ENCODE peak calls at places on chromosomes 11 and 22, in eight cellular contexts. V, X, G, D, N, Q, I and Y are unnamed samples.

GRCh38 chr11:70029115-70029830 is 48.8 kb upstream of the ANO1 start:
- DNase-seq in I (peak; percentile 6), X (peak; percentile 74), V (no peak), G (no peak), D (no peak), Q (no peak), N (no peak), Y (no peak)

GRCh38 chr11:111538407-111539114 is 2.0 kb upstream of the LAYN start:
- DNase-seq in N (no peak), X (no peak), D (no peak), G (no peak), V (no peak), I (peak; percentile 50), Q (no peak), Y (peak; percentile 61)

GRCh38 chr11:27282141-27282590 is 80.8 kb downstream of the CCDC34 start:
- DNase-seq in I (no peak), D (no peak), G (no peak), V (peak; percentile 93), Q (no peak), X (peak; percentile 88), N (no peak), Y (peak; percentile 60)

GRCh38 chr22:44702479-44703219 is 645 bp downstream of the PRR5 start:
- DNase-seq in Q (peak; percentile 62), I (no peak), X (no peak), G (peak; percentile 33), V (peak; percentile 17), N (no peak), D (no peak), Y (no peak)

GRCh38 chr11:134630896-134631295 is 218.9 kb upstream of the B3GAT1 start:
- DNase-seq in D (no peak), G (no peak), Q (no peak), N (no peak), V (no peak), I (no peak), X (peak; percentile 69), Y (no peak)

GRCh38 chr11:72333657-72334056 is 89.7 kb upstream of the PHOX2A start:
- DNase-seq in I (no peak), G (no peak), Q (peak; percentile 62), N (no peak), X (no peak), V (no peak), D (no peak), Y (no peak)

GRCh38 chr22:29737251-29738117 is 17.7 kb downstream of the CABP7 start:
- DNase-seq in I (no peak), N (no peak), V (no peak), D (no peak), G (no peak), Q (no peak), X (no peak), Y (no peak)

GRCh38 chr11:120061036-120061760 is 76.7 kb downstream of the TRIM29 start:
- DNase-seq in G (no peak), D (no peak), V (peak; percentile 22), I (no peak), X (peak; percentile 82), N (no peak), Q (no peak), Y (no peak)

GRCh38 chr11:105935791-105936190 is 86.2 kb downstream of the MSANTD4 start:
- DNase-seq in G (peak; percentile 61), N (no peak), D (no peak), Q (no peak), X (no peak), V (no peak), I (no peak), Y (no peak)

GRCh38 chr22:41539146-41540005 is 4.9 kb downstream of the POLR3H start:
- DNase-seq in Q (no peak), N (no peak), G (no peak), D (no peak), V (no peak), X (no peak), I (no peak), Y (peak; percentile 47)

GRCh38 chr22:44341431-44342346 is 28.9 kb upstream of the SHISAL1 start:
- DNase-seq in N (no peak), D (no peak), G (no peak), I (no peak), X (no peak), Q (no peak), V (no peak), Y (no peak)

GRCh38 chr11:131913267-131913666 is 542.9 kb downstream of the NTM start:
- DNase-seq in D (no peak), I (no peak), N (no peak), V (no peak), X (no peak), G (no peak), Q (no peak), Y (no peak)

GRCh38 chr22:20786536-20786979 is 12.6 kb downstream of the SERPIND1 start:
- DNase-seq in Q (no peak), I (no peak), X (no peak), N (no peak), D (no peak), V (no peak), G (no peak), Y (no peak)

GRCh38 chr22:44538071-44538470 is 40.0 kb upstream of the RTL6 start:
- DNase-seq in G (no peak), I (no peak), N (no peak), V (no peak), D (no peak), Q (no peak), X (no peak), Y (peak; percentile 3)